ENCODE peak calls at places on chromosomes 3 and 15, in four cellular contexts. Y is SW480, G is Caki2, M is astrocyte. Z is an unnamed sample.

GRCh38 chr3:184562146-184562861 is 719 bp downstream of the EPHB3 start:
- DNase-seq in G (no peak), Y (no peak), M (no peak), Z (peak)

GRCh38 chr3:172646439-172647015 is 64.3 kb downstream of the NCEH1 start:
- DNase-seq in M (peak), Y (no peak), G (peak), Z (peak)

GRCh38 chr15:77907824-77908751 is 169.4 kb downstream of the TBC1D2B start:
- DNase-seq in M (peak), G (peak), Y (peak), Z (peak)

GRCh38 chr3:47601310-47601709 is 22.6 kb upstream of the CSPG5 start:
- DNase-seq in M (no peak), G (no peak), Y (no peak), Z (no peak)

GRCh38 chr3:43389388-43390254 is 103.3 kb downstream of the SNRK start:
- DNase-seq in M (peak), G (peak), Y (no peak), Z (no peak)

GRCh38 chr3:110564674-110565073 is 506.9 kb upstream of the NECTIN3 start:
- DNase-seq in M (no peak), Y (no peak), G (no peak), Z (no peak)

GRCh38 chr15:74833376-74834107 is 7.1 kb downstream of the CPLX3 start:
- DNase-seq in M (no peak), G (no peak), Y (no peak), Z (no peak)

GRCh38 chr3:124246949-124247348 is 255.0 kb upstream of the ROPN1 start:
- DNase-seq in Y (peak), M (peak), G (no peak), Z (no peak)

GRCh38 chr3:164723396-164723795 is 354.9 kb downstream of the SI start:
- DNase-seq in M (no peak), Y (no peak), G (no peak), Z (no peak)

GRCh38 chr3:174049443-174049842 is 651.9 kb downstream of the NLGN1 start:
- DNase-seq in M (no peak), G (no peak), Y (no peak), Z (no peak)

GRCh38 chr3:47590212-47590611 is 11.5 kb upstream of the CSPG5 start:
- DNase-seq in M (no peak), Y (no peak), G (no peak), Z (no peak)

GRCh38 chr15:66569461-66570137 is 3.8 kb upstream of the LCTL start:
- DNase-seq in Y (no peak), M (no peak), G (no peak), Z (no peak)

GRCh38 chr15:40929730-40930429 is 740 bp downstream of the DLL4 start:
- DNase-seq in M (peak), Y (no peak), G (no peak), Z (peak)

GRCh38 chr15:28955686-28956421 is 70.1 kb downstream of the APBA2 start:
- DNase-seq in Y (peak), M (peak), G (no peak), Z (peak)

GRCh38 chr3:32510075-32510724 is 7.5 kb upstream of the CMTM6 start:
- DNase-seq in G (peak), M (peak), Y (peak), Z (peak)

GRCh38 chr3:73759290-73759689 is 134.5 kb upstream of the PDZRN3 start:
- DNase-seq in G (no peak), Y (no peak), M (no peak), Z (no peak)

GRCh38 chr3:4525555-4526238 is 32.5 kb downstream of the ITPR1 start:
- DNase-seq in Y (no peak), G (no peak), M (no peak), Z (no peak)

GRCh38 chr3:129650256-129650872 is 43.9 kb upstream of the PLXND1 start:
- DNase-seq in M (peak), G (peak), Y (peak), Z (peak)

GRCh38 chr3:116154389-116154788 is 290.9 kb downstream of the LSAMP start:
- DNase-seq in M (no peak), Y (no peak), G (no peak), Z (no peak)

GRCh38 chr3:57992430-57993213 is 15.6 kb upstream of the FLNB start:
- DNase-seq in G (no peak), M (no peak), Y (no peak), Z (no peak)

GRCh38 chr3:12194209-12194608 is 35.5 kb upstream of the TIMP4 start:
- DNase-seq in G (peak), Y (peak), M (peak), Z (no peak)

GRCh38 chr3:119298565-119298941 is 4.4 kb downstream of the ARHGAP31 start:
- DNase-seq in G (no peak), M (no peak), Y (no peak), Z (no peak)

GRCh38 chr3:106030620-106030945 is 161.8 kb upstream of the CBLB start:
- DNase-seq in M (peak), G (no peak), Y (no peak), Z (no peak)

GRCh38 chr3:187456268-187456667 is 88.1 kb downstream of the RTP4 start:
- DNase-seq in M (no peak), Y (no peak), G (no peak), Z (no peak)

GRCh38 chr3:13621381-13622221 is 72.7 kb downstream of the FBLN2 start:
- DNase-seq in G (no peak), Y (no peak), M (no peak), Z (no peak)

GRCh38 chr3:10883478-10884234 is 67.6 kb downstream of the SLC6A11 start:
- DNase-seq in G (no peak), Y (no peak), M (no peak), Z (no peak)

GRCh38 chr3:52524752-52525661 is 8.7 kb downstream of the NT5DC2 start:
- DNase-seq in Y (no peak), G (no peak), M (no peak), Z (no peak)

Z was measured in MG63.